ENCODE peak calls at places on chromosomes 4 and X, in seven cellular contexts. W is stimulated activated CD8-positive, alpha-beta memory T cell treated with anti-CD3 and anti-CD28 coated beads, Interleukin-15, amount 100 ng/mL, for 4 hours; C is amygdala; Z is activated CD8-positive, alpha-beta memory T cell treated with anti-CD3 and anti-CD28 coated beads for 24 hours; P is D341Med; K is psoas muscle; O is amniotic stem cell. L is an unnamed sample.

GRCh38 chrX:147838465-147839131 is 73.1 kb upstream of the FMR1 start:
- DNase-seq in W (no peak), C (no peak), Z (no peak), P (no peak), K (no peak), O (no peak), L (no peak)

GRCh38 chr4:131316086-131316485 is 1833.0 kb upstream of the PCDH10 start:
- DNase-seq in W (no peak), C (no peak), Z (no peak), P (no peak), K (no peak), O (no peak), L (no peak)

GRCh38 chrX:44183329-44183728 is 160.1 kb downstream of the EFHC2 start:
- DNase-seq in W (no peak), C (no peak), Z (no peak), P (no peak), K (no peak), O (no peak), L (no peak)

GRCh38 chrX:51459125-51459524 is 37.3 kb downstream of the NUDT11 start:
- DNase-seq in W (no peak), C (no peak), Z (no peak), P (no peak), K (no peak), O (no peak), L (no peak)

GRCh38 chr4:83631066-83631465 is 95.2 kb downstream of the GPAT3 start:
- DNase-seq in W (no peak), C (no peak), Z (no peak), P (no peak), K (no peak), O (no peak), L (no peak)

GRCh38 chrX:68748030-68748429 is 80.8 kb upstream of the EFNB1 start:
- DNase-seq in W (no peak), C (no peak), Z (peak), P (no peak), K (no peak), O (no peak), L (no peak)

GRCh38 chr4:107164962-107165361 is 128.8 kb upstream of the DKK2 start:
- DNase-seq in W (no peak), C (no peak), Z (no peak), P (no peak), K (no peak), O (no peak), L (no peak)

GRCh38 chr4:25107827-25108516 is 52.3 kb downstream of the SEPSECS start:
- DNase-seq in W (no peak), C (no peak), Z (no peak), P (no peak), K (no peak), O (no peak), L (no peak)

GRCh38 chr4:9999956-10000551 is 21.2 kb downstream of the SLC2A9 start:
- DNase-seq in W (no peak), C (no peak), Z (no peak), P (no peak), K (no peak), O (no peak), L (no peak)

GRCh38 chrX:30883141-30883540 is 5.9 kb downstream of the TAB3 start:
- DNase-seq in W (no peak), C (no peak), Z (no peak), P (no peak), K (no peak), O (no peak), L (no peak)

GRCh38 chr4:11741190-11741652 is 312.5 kb upstream of the HS3ST1 start:
- DNase-seq in W (no peak), C (no peak), Z (no peak), P (no peak), K (no peak), O (peak), L (no peak)

GRCh38 chr4:112767386-112767785 is 130.4 kb downstream of the LARP7 start:
- DNase-seq in W (no peak), C (no peak), Z (no peak), P (no peak), K (no peak), O (no peak), L (no peak)

GRCh38 chr4:153518001-153518400 is 51.8 kb downstream of the TMEM131L start:
- DNase-seq in W (no peak), C (no peak), Z (no peak), P (no peak), K (no peak), O (no peak), L (no peak)

GRCh38 chr4:173417833-173418232 is 18.9 kb upstream of the SCRG1 start:
- DNase-seq in W (no peak), C (no peak), Z (no peak), P (no peak), K (no peak), O (no peak), L (no peak)

GRCh38 chr4:165684177-165684870 is 188.7 kb upstream of the TLL1 start:
- DNase-seq in W (no peak), C (no peak), Z (no peak), P (no peak), K (no peak), O (peak), L (no peak)

GRCh38 chrX:152600853-152601635 is 36.7 kb upstream of the GABRQ start:
- DNase-seq in W (no peak), C (no peak), Z (no peak), P (no peak), K (no peak), O (no peak), L (no peak)

GRCh38 chr4:82421796-82422560 is 8.3 kb downstream of the HNRNPDL start:
- DNase-seq in W (no peak), C (no peak), Z (peak), P (no peak), K (no peak), O (no peak), L (no peak)

GRCh38 chr4:183797041-183797444 is 108.1 kb upstream of the STOX2 start:
- DNase-seq in W (no peak), C (no peak), Z (no peak), P (no peak), K (peak), O (no peak), L (no peak)

GRCh38 chr4:8904041-8904501 is 32.4 kb upstream of the HMX1 start:
- DNase-seq in W (no peak), C (no peak), Z (no peak), P (no peak), K (peak), O (no peak), L (no peak)

GRCh38 chr4:2402053-2402452 is 16.4 kb downstream of the ZFYVE28 start:
- DNase-seq in W (no peak), C (peak), Z (no peak), P (peak), K (peak), O (no peak), L (no peak)

GRCh38 chr4:55903577-55903976 is 45.2 kb upstream of the CEP135 start:
- DNase-seq in W (no peak), C (no peak), Z (no peak), P (peak), K (no peak), O (no peak), L (no peak)

GRCh38 chr4:78099058-78099457 is 41.9 kb downstream of the FRAS1 start:
- DNase-seq in W (no peak), C (no peak), Z (no peak), P (no peak), K (no peak), O (no peak), L (no peak)

GRCh38 chr4:168514249-168514852 is 17.5 kb downstream of the PALLD start:
- DNase-seq in W (no peak), C (no peak), Z (no peak), P (no peak), K (no peak), O (peak), L (no peak)

GRCh38 chrX:24131476-24131875 is 18.1 kb upstream of the ZFX start:
- DNase-seq in W (no peak), C (no peak), Z (no peak), P (no peak), K (no peak), O (no peak), L (no peak)

GRCh38 chr4:107094976-107095375 is 58.9 kb upstream of the DKK2 start:
- DNase-seq in W (no peak), C (no peak), Z (no peak), P (no peak), K (no peak), O (no peak), L (no peak)

GRCh38 chr4:6052679-6053078 is 34.4 kb upstream of the C4orf50 start:
- DNase-seq in W (no peak), C (no peak), Z (no peak), P (no peak), K (no peak), O (no peak), L (no peak)

GRCh38 chrX:103628386-103629290 is at the start of gene TCEAL1:
- DNase-seq in W (no peak), C (peak), Z (peak), P (peak), K (peak), O (no peak), L (peak)